ENCODE peak calls at places on chromosome 17, in seven cellular contexts. W is transverse colon, G is stomach, C is endothelial cell of umbilical vein, O is spleen, B is HepG2, R is GM23338. P is an unnamed sample. For H3K36me3 and H3K4me1, the result is how much of the 10 kb centered on the place peaks cover.

GRCh38 chr17:36705651-36706436 is 104.5 kb downstream of the MRM1 start:
- DNase-seq in G (peak), R (peak), C (peak), B (peak), W (peak), O (peak), P (no peak)

GRCh38 chr17:17088511-17089205 is 46.4 kb downstream of the MPRIP start:
- DNase-seq in W (peak), G (no peak), C (no peak), O (peak), B (no peak), R (no peak), P (peak)

GRCh38 chr17:5019475-5019956 is 15.7 kb downstream of the SLC52A1 start:
- DNase-seq in O (no peak), C (no peak), B (no peak), G (no peak), R (peak), W (no peak), P (no peak)

GRCh38 chr17:19386276-19386863 is 620 bp downstream of the MFAP4 start:
- DNase-seq in R (peak), W (peak), O (peak), C (no peak), G (peak), B (no peak), P (peak)

GRCh38 chr17:55635253-55635766 is 87.4 kb downstream of the TMEM100 start:
- DNase-seq in B (no peak), C (peak), R (no peak), G (no peak), W (no peak), O (no peak), P (no peak)

GRCh38 chr17:59572301-59572924 is 7.0 kb downstream of the DHX40 start:
- DNase-seq in B (no peak), R (no peak), C (no peak), G (no peak), W (no peak), O (no peak), P (no peak)

GRCh38 chr17:18261146-18261515 is 669 bp downstream of the MIEF2 start:
- DNase-seq in O (no peak), G (peak), R (peak), W (peak), B (peak), C (peak), P (no peak)

GRCh38 chr17:79630821-79631639 is 20.2 kb upstream of the RBFOX3 start:
- DNase-seq in W (no peak), R (no peak), G (peak), B (no peak), O (no peak), C (no peak), P (peak)

GRCh38 chr17:63434951-63435571 is 11.0 kb downstream of the CYB561 start:
- DNase-seq in O (no peak), W (peak), R (no peak), B (no peak), G (peak), C (peak), P (no peak)

GRCh38 chr17:16872351-16872751 is 99.6 kb downstream of the TNFRSF13B start:
- DNase-seq in C (no peak), B (no peak), W (no peak), O (peak), R (no peak), G (peak), P (peak)

GRCh38 chr17:70110443-70110880 is 35.4 kb downstream of the KCNJ16 start:
- DNase-seq in C (peak), G (no peak), R (no peak), W (no peak), O (no peak), B (no peak), P (no peak)

GRCh38 chr17:77311371-77311981 is 170.7 kb downstream of the SEC14L1 start:
- DNase-seq in B (no peak), R (no peak), O (peak), W (peak), G (no peak), C (no peak), P (no peak)

GRCh38 chr17:69428252-69428980 is 13.9 kb downstream of the MAP2K6 start:
- DNase-seq in C (no peak), G (no peak), R (no peak), W (no peak), O (no peak), B (no peak), P (no peak)

GRCh38 chr17:65389956-65390355 is 171.5 kb downstream of the AXIN2 start:
- DNase-seq in B (no peak), C (no peak), W (no peak), G (no peak), O (no peak), R (no peak), P (no peak)

GRCh38 chr17:55601874-55602364 is 90.7 kb upstream of the SMIM36 start:
- DNase-seq in O (no peak), C (peak), W (no peak), R (peak), B (peak), G (no peak), P (no peak)

GRCh38 chr17:16158721-16159120 is 56.6 kb downstream of the NCOR1 start:
- DNase-seq in B (no peak), G (no peak), C (no peak), W (no peak), R (no peak), O (no peak), P (no peak)

GRCh38 chr17:3738562-3739295 is 15.0 kb downstream of the HASPIN start:
- DNase-seq in B (no peak), W (peak), R (peak), O (no peak), C (no peak), G (peak), P (no peak)

GRCh38 chr17:10516065-10516464 is 2.3 kb downstream of the MYH1 start:
- DNase-seq in C (no peak), B (no peak), W (no peak), R (no peak), G (no peak), O (no peak), P (no peak)

GRCh38 chr17:350706-351435 is 1.7 kb downstream of the RPH3AL start:
- DNase-seq in W (peak), O (peak), B (peak), C (peak), R (peak), G (peak), P (no peak)

GRCh38 chr17:66944365-66945203 is 19.9 kb upstream of the CACNG4 start:
- DNase-seq in R (peak), C (peak), W (no peak), B (no peak), O (peak), G (no peak), P (no peak)

GRCh38 chr17:44971776-44972483 is 3.8 kb upstream of the C1QL1 start:
- DNase-seq in R (peak), C (no peak), O (no peak), B (no peak), G (no peak), W (no peak), P (no peak)

GRCh38 chr17:79721993-79722671 is 8.6 kb upstream of the ENPP7 start:
- DNase-seq in C (no peak), O (no peak), B (peak), W (no peak), R (peak), G (no peak), P (no peak)

GRCh38 chr17:15490634-15491261 is 23.3 kb upstream of the CDRT4 start:
- DNase-seq in R (peak), O (peak), W (peak), G (no peak), B (no peak), C (peak), P (peak)

GRCh38 chr17:7408341-7408740 is 696 bp downstream of the NLGN2 start:
- DNase-seq in B (no peak), W (no peak), O (no peak), C (no peak), R (peak), G (no peak), P (peak)

DNA sequence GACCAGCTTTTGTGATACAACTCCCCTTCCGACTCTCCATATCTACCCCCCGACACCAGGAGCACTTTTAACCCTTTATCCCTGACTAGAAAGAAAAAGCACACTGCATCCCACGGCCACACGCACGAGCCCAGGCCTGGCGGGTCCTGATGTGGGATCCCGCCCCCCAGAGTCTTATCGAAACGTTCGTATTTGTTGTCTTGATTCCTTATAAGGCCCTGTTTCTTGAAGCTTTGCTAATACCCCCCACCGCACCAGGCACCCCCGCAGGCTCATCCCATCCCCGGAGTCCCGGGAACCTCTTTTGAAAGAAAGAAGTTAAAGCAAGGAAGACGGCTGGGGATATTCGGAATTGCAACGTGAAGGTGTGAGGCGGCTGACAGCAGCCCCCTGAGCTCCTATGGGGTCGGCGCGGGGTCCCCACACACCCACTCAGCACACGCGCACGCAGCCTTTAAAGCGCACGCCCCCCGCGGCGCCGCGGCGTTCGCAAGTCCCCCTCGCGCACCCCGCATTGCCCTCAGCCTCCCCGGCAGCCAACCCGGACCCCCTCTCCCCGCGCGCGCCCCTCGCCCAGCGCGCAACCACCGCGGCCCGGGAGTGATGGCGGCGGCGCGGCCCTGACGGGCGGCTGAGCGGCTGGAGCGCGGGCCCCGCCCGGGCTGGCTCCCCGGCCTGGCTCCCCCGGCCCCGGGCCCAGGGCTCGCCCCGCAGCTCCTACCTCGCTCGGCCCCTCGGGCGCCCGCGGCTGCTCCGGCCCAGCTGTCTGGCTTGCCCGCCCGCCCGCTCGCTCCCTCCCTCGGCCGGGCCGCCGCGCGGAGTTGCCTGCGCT is 448 bp downstream of the STAT5B start:
- DNase-seq in O (peak), W (peak), G (no peak), B (no peak), R (peak), C (peak), P (no peak)
- TF ChIP-seq POLR2AphosphoS5 in O (no peak), W (peak), G (peak), B (no peak), R (no peak), C (peak), P (no peak)

GRCh38 chr17:1421470-1421869 is 21.4 kb upstream of the YWHAE start:
- DNase-seq in W (no peak), G (no peak), B (no peak), O (no peak), C (no peak), R (no peak), P (no peak)
- H3K36me3 ChIP-seq in W (under half), G (half or more), B (under half), O (half or more), C (under half), R (under half), P (half or more)

GRCh38 chr17:40915721-40916256 is 21.7 kb downstream of the KRT23 start:
- DNase-seq in W (no peak), G (no peak), C (no peak), O (no peak), B (no peak), R (no peak), P (no peak)

GRCh38 chr17:40912506-40913220 is 24.8 kb downstream of the KRT23 start:
- DNase-seq in R (no peak), O (no peak), C (peak), W (no peak), B (no peak), G (no peak), P (no peak)

GRCh38 chr17:40916366-40916765 is 21.1 kb downstream of the KRT23 start:
- DNase-seq in G (no peak), O (no peak), R (no peak), C (no peak), B (no peak), W (no peak), P (no peak)

GRCh38 chr17:40915199-40915661 is 22.2 kb downstream of the KRT23 start:
- DNase-seq in B (peak), R (no peak), G (no peak), W (no peak), O (no peak), C (peak), P (no peak)

GRCh38 chr17:40914456-40914855 is 23.0 kb downstream of the KRT23 start:
- DNase-seq in C (no peak), W (no peak), R (no peak), O (no peak), G (no peak), B (no peak), P (no peak)
- H3K4me1 ChIP-seq in C (under half), W (under half), R (under half), O (under half), G (under half), B (under half), P (half or more)

DNA sequence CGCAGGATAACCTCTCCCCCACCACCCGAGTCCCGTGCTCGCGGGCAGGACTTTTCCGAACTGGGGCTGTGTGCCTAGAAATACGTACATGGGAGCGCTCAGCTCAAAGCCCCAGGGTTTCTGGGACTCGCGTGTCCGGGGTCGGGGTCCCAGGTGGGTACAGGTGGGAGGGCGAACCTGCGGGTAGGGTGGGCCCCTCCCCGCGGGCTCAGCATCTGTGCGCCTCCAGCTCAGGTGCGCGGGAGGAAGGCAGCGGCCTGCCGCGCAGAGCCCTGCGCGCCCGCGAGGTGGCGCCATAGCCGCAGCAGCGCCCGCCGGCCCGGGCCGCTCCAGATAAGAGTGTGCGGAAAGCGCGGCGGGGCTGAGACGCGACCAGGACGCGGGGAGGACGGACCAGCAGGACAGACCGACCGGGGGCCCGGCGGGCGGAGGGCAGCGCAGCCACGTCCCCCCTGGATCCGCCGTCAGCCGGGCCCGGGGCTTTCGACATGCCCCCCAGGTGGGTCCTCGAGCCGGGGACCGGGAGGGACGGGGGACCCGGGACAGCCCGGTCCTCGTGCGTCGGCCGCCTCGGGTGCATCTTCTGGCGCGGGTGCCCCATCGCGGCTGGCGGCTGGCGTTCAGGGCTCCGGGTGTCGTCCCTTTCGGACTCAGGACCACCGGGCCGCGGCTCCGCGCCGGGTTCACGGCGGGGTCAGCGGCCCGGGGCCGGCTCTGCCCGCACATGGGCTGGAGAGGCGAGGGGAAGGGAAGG is at the start of gene HIC1:
- DNase-seq in R (peak), W (peak), C (peak), B (peak), G (peak), O (peak), P (peak)
- TF ChIP-seq POLR2AphosphoS5 in R (no peak), W (peak), C (peak), B (no peak), G (peak), O (peak), P (no peak)

DNA sequence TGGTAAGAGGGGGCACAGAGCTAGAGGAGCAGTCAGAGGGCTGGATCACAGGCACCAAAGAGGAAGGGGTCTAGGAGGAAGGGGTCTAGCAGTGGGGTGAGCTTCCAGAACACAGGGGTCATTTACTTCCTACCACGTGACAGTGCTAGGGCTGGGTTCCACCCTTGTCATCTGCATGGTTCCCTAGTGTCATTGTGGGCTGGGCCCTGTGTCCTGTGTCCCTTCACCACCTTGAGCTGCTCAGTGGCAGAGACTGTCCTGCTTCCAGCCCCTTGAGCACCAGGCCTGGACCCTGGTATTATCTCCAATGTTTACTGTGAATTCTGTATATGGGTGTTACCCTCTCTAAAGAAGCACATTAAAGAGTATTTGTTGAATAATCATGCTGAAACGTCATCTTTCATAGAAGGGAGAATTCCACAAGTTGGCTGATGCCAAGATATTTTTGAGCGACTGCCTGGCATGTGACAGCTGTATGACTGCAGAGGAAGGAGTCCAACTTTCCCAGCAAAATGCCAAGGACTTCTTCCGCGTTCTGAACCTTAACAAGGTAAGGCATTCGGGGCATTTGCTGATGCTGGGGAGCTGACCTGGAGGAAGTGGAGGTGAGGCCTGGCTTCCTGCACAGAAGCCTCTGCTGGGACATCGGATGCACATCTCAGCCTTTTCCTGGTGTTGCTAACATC is 5.5 kb downstream of the NARF start:
- DNase-seq in B (no peak), C (no peak), G (no peak), W (no peak), O (no peak), R (no peak), P (no peak)
- H3K36me3 ChIP-seq in B (under half), C (under half), G (half or more), W (under half), O (half or more), R (under half), P (half or more)

DNA sequence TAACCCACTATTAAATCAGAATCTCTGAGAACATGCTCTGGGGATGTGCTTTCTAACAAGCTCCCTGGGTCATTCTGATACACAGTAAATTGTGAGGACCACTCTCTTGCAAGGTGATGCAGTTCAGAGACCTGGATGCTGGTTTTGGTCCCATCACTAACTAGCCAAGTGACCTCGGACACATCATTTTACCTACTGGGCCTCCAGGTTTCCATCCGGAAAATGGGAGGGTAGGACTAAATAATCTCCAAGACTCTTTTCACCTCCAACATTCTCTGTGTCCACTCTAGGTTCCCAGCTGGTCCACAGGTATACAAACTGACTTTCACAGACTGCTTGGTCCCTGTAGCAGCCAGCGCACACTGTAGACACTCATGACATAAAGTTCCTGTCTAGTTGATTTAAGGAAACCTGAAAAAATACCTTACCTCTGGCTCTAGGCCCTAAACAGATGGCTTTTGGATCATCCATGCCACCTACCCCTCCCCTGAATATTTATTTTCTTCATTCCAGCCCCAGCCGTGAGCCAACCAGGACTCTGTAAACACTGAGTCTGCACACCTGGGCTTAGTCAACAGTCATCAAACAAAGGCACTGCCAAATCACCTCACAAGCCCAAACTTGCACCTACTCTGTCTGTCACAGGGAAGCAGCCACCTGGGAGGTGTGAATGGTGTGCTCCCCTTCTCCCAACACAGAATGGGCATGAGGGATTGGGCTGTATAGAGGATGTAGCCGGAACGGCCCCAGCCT is 51.3 kb upstream of the MRPS23 start:
- DNase-seq in O (no peak), W (peak), B (no peak), C (no peak), G (peak), R (no peak), P (no peak)
- H3K4me1 ChIP-seq in O (under half), W (half or more), B (half or more), C (under half), G (half or more), R (under half), P (half or more)

DNA sequence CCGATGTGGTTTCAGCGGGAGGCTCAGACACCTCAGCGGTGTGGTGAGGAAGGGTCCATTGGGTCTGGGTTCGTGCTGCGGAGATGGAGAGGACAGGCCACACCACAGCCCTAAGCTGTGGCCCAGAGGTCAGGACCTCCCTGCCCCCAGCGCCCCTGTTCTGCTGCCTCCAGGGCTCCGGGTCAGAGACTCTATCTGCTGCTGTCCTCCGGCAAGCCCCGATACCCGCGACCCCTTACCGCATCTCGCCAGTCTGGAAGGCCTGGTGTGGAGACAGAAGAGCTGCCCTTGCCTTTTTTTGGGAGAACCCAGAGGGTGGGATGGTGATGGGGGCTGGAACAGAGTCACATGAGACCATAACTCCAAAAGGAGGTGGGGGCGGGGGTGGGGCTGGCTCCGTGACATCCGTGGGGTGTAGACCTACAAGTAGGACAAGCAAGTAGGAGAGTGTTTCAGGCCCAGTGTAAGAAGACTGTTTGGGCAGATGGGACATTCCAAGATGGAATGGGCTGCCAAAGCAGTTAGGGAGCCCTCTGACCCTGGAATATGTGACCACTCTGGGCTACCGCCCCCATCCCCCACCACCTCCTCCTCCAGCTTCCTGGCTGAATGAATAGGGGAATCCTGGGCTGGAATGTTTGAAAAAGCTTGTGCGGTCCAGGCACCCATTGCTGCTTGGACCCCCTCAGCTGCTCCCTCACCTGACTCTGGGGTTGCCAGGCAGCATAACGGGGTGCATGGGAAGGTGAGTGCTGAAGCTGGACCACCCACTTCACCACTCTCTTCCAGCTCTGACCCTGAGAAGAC is 1.4 kb downstream of the XYLT2 start:
- DNase-seq in B (no peak), G (no peak), C (no peak), W (no peak), O (no peak), R (peak), P (peak)
- TF ChIP-seq POLR2AphosphoS5 in B (no peak), G (no peak), C (no peak), W (no peak), O (no peak), R (peak), P (no peak)